ENCODE peak calls at places on chromosomes 4 and X, in four cellular contexts. T, L, G and J are unnamed samples.

GRCh38 chr4:111323496-111323895 is 700.6 kb upstream of the PITX2 start:
- DNase-seq in T (no peak), L (no peak), G (peak; percentile 47), J (no peak)

GRCh38 chrX:37541991-37542390 is 29.5 kb upstream of the LANCL3 start:
- DNase-seq in L (no peak), T (no peak), G (no peak), J (no peak)

GRCh38 chrX:17397074-17397473 is 22.1 kb downstream of the NHS start:
- DNase-seq in L (no peak), T (no peak), G (peak; percentile 42), J (no peak)

GRCh38 chr4:109411964-109412363 is 21.7 kb upstream of the SEC24B start:
- DNase-seq in L (no peak), T (peak; percentile 64), G (no peak), J (no peak)

GRCh38 chrX:13661735-13662536 is 9.0 kb downstream of the TCEANC start:
- DNase-seq in T (no peak), L (no peak), G (peak; percentile 36), J (no peak)

GRCh38 chr4:1644906-1645657 is 39.0 kb downstream of the FAM53A start:
- DNase-seq in T (peak; percentile 81), G (peak; percentile 50), L (no peak), J (no peak)

GRCh38 chr4:140743194-140743931 is 12.8 kb downstream of the TBC1D9 start:
- DNase-seq in L (no peak), T (peak; percentile 21), G (peak; percentile 79), J (no peak)

GRCh38 chr4:17356926-17357325 is 155.0 kb downstream of the QDPR start:
- DNase-seq in L (no peak), T (no peak), G (no peak), J (no peak)

GRCh38 chr4:87051121-87051713 is 116.4 kb downstream of the AFF1 start:
- DNase-seq in L (no peak), T (no peak), G (peak; percentile 27), J (no peak)

GRCh38 chrX:40170830-40171512 is 73.2 kb upstream of the BCOR start:
- DNase-seq in L (no peak), T (peak; percentile 56), G (peak; percentile 29), J (no peak)

GRCh38 chrX:65600106-65600505 is 65.5 kb upstream of the LAS1L start:
- DNase-seq in T (no peak), L (no peak), G (no peak), J (no peak)

GRCh38 chr4:125111352-125111751 is 203.4 kb upstream of the FAT4 start:
- DNase-seq in L (no peak), G (no peak), T (no peak), J (no peak)

GRCh38 chrX:109475174-109475891 is 6.6 kb downstream of the GUCY2F start:
- DNase-seq in L (no peak), G (peak; percentile 60), T (peak; percentile 77), J (no peak)

GRCh38 chrX:87636533-87636932 is 118.9 kb downstream of the KLHL4 start:
- DNase-seq in L (no peak), T (no peak), G (no peak), J (no peak)

GRCh38 chr4:82681759-82682158 is 116.8 kb downstream of the SCD5 start:
- DNase-seq in T (no peak), G (peak; percentile 14), L (no peak), J (no peak)

GRCh38 chrX:52979568-52979967 is 21.2 kb upstream of the FAM156A start:
- DNase-seq in L (no peak), G (no peak), T (no peak), J (no peak)

GRCh38 chrX:140701480-140701879 is 8.1 kb upstream of the LINC00632 start:
- DNase-seq in L (no peak), T (peak; percentile 12), G (peak; percentile 59), J (no peak)

GRCh38 chrX:50082741-50083140 is 118.1 kb downstream of the AKAP4 start:
- DNase-seq in G (no peak), L (no peak), T (no peak), J (no peak)

GRCh38 chrX:142266417-142266816 is 61.3 kb upstream of the MAGEC2 start:
- DNase-seq in G (no peak), L (no peak), T (no peak), J (no peak)

GRCh38 chr4:113368056-113368455 is 318.6 kb downstream of the ANK2 start:
- DNase-seq in T (no peak), G (peak; percentile 92), L (no peak), J (no peak)

GRCh38 chr4:26032142-26032541 is 118.1 kb downstream of the SMIM20 start:
- DNase-seq in T (no peak), L (no peak), G (peak; percentile 83), J (no peak)

GRCh38 chr4:150244600-150244999 is 166.4 kb downstream of the DCLK2 start:
- DNase-seq in T (no peak), G (peak; percentile 44), L (no peak), J (no peak)

GRCh38 chr4:76920715-76921114 is 22.8 kb upstream of the SOWAHB start:
- DNase-seq in T (no peak), L (no peak), G (no peak), J (no peak)

GRCh38 chr4:19381068-19381467 is 870.6 kb upstream of the SLIT2 start:
- DNase-seq in G (peak; percentile 80), L (no peak), T (no peak), J (no peak)

GRCh38 chr4:8738471-8738931 is 133.1 kb downstream of the HMX1 start:
- DNase-seq in T (no peak), L (no peak), G (no peak), J (peak; percentile 60)

GRCh38 chrX:11381464-11381863 is 88.3 kb downstream of the AMELX start:
- DNase-seq in L (no peak), T (peak; percentile 23), G (peak; percentile 60), J (no peak)

GRCh38 chrX:56745019-56745418 is 16.0 kb downstream of the NBDY start:
- DNase-seq in L (no peak), G (peak; percentile 84), T (no peak), J (no peak)

GRCh38 chrX:132924426-132924825 is 34.0 kb downstream of the HS6ST2 start:
- DNase-seq in T (no peak), L (no peak), G (no peak), J (no peak)

GRCh38 chrX:129403974-129404669 is 119.2 kb downstream of the SMARCA1 start:
- DNase-seq in T (no peak), L (no peak), G (no peak), J (no peak)

GRCh38 chr4:47551682-47552081 is 66.6 kb downstream of the ATP10D start:
- DNase-seq in T (no peak), G (peak; percentile 72), L (no peak), J (no peak)

GRCh38 chrX:127457161-127457560 is 595.0 kb downstream of the ACTRT1 start:
- DNase-seq in T (no peak), L (no peak), G (no peak), J (no peak)

GRCh38 chr4:17613761-17614415 is 553 bp upstream of the MED28 start:
- DNase-seq in G (peak; percentile 93), L (no peak), T (peak; percentile 1), J (no peak)

GRCh38 chrX:118179718-118180117 is 63.1 kb upstream of the KLHL13 start:
- DNase-seq in T (no peak), G (no peak), L (no peak), J (no peak)

GRCh38 chr4:148026022-148026421 is 294.1 kb downstream of the ARHGAP10 start:
- DNase-seq in G (peak; percentile 95), L (no peak), T (no peak), J (no peak)

GRCh38 chr4:148023782-148024181 is 291.9 kb downstream of the ARHGAP10 start:
- DNase-seq in T (no peak), G (peak; percentile 61), L (no peak), J (no peak)

GRCh38 chr4:148022975-148023374 is 291.1 kb downstream of the ARHGAP10 start:
- DNase-seq in T (no peak), L (no peak), G (peak; percentile 21), J (no peak)

GRCh38 chr4:148017801-148018200 is 285.9 kb downstream of the ARHGAP10 start:
- DNase-seq in G (no peak), T (no peak), L (no peak), J (no peak)

GRCh38 chr4:148021706-148022105 is 289.8 kb downstream of the ARHGAP10 start:
- DNase-seq in L (no peak), T (no peak), G (no peak), J (no peak)
- H3K4me1 ChIP-seq in L (no peaks in the 10 kb centered on the region), T (no peaks in the 10 kb centered on the region), G (peaks cover 13% of the 10 kb centered on the region), J (peaks cover 40% of the 10 kb centered on the region)

GRCh38 chr4:2715426-2715825 is 40.7 kb downstream of the TNIP2 start:
- DNase-seq in G (no peak), L (no peak), T (no peak), J (no peak)

GRCh38 chr4:2713337-2713736 is 42.8 kb downstream of the TNIP2 start:
- DNase-seq in L (no peak), T (no peak), G (no peak), J (no peak)

GRCh38 chr4:2714071-2714770 is 41.9 kb downstream of the TNIP2 start:
- DNase-seq in L (no peak), G (peak; percentile 84), T (peak; percentile 16), J (no peak)

GRCh38 chr4:2716236-2716635 is 39.9 kb downstream of the TNIP2 start:
- DNase-seq in L (no peak), G (no peak), T (no peak), J (no peak)

DNA sequence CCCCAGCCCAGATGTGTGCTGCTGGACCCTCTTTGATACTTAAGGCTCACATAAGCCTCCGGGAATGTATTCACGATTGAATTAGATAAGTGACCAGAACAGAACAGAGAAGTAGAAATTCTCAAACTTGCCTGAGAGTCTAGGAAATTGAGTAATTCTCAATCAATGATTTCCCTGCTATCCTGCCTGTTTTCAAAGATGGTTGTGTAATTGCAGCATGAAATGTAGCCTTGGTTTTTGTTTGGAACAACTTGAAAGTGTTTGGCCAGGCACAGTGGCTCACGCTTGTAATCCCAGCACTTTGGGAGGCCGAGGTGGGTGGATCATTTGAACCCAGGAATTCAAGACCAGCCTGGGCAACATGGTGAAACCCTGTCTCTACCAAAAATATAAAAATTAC is 41.2 kb downstream of the TNIP2 start:
- DNase-seq in G (no peak), T (no peak), L (no peak), J (no peak)
- H3K36me3 ChIP-seq in G (peaks cover 12% of the 10 kb centered on the region), T (peaks cover 38% of the 10 kb centered on the region), L (peaks cover 7% of the 10 kb centered on the region), J (no peaks in the 10 kb centered on the region)

GRCh38 chr4:105230287-105230686 is 83.6 kb downstream of the TET2 start:
- DNase-seq in L (no peak), T (no peak), G (no peak), J (no peak)
- H3K4me1 ChIP-seq in L (no peaks in the 10 kb centered on the region), T (no peaks in the 10 kb centered on the region), G (no peaks in the 10 kb centered on the region), J (no peaks in the 10 kb centered on the region)

GRCh38 chr4:122838034-122838433 is 11.4 kb downstream of the FGF2 start:
- DNase-seq in L (no peak), T (no peak), G (no peak), J (no peak)

GRCh38 chr4:122845066-122845465 is 18.4 kb downstream of the FGF2 start:
- DNase-seq in G (no peak), L (no peak), T (no peak), J (no peak)

GRCh38 chr4:122845760-122846159 is 19.1 kb downstream of the FGF2 start:
- DNase-seq in G (no peak), T (no peak), L (no peak), J (no peak)

GRCh38 chr4:122842984-122843531 is 16.4 kb downstream of the FGF2 start:
- DNase-seq in T (no peak), G (peak; percentile 48), L (no peak), J (no peak)

DNA sequence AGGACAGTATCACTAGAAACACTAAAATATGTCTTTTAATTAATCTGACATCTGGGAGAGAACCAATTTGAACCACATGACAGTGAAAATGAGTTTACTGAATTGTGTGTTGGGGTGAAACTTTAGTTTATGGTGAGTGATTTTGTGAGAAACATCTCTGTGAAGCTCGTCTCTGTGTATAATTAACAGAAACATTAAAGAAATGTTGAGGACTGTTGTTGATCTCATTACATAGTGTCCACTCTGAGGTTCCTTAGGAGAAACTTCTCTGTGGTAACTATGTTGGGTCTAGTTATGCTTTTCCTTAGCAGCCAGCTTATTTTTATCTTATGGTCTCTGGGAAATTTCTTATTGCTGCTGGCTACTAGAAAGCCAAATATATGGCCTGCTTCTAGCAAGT is 15.8 kb downstream of the FGF2 start:
- DNase-seq in G (no peak), L (no peak), T (no peak), J (no peak)
- H3K36me3 ChIP-seq in G (peaks cover 77% of the 10 kb centered on the region), L (no peaks in the 10 kb centered on the region), T (no peaks in the 10 kb centered on the region), J (no peaks in the 10 kb centered on the region)